ENCODE peak calls at places on chromosomes 4 and X, in nine cellular contexts. J, Y, W, X, O, U, M, G and P are unnamed samples.

GRCh38 chr4:18075823-18076433 is 54.4 kb upstream of the LCORL start:
- DNase-seq in J (no peak), Y (peak), W (peak), X (peak), O (no peak), U (no peak), M (peak), G (peak), P (no peak)

GRCh38 chrX:43958529-43958928 is 14.7 kb downstream of the NDP start:
- DNase-seq in J (peak), Y (no peak), W (peak), X (peak), O (peak), U (no peak), M (no peak), G (peak), P (peak)

GRCh38 chr4:8129136-8129535 is 29.5 kb downstream of the ABLIM2 start:
- DNase-seq in J (no peak), Y (no peak), W (peak), X (no peak), O (no peak), U (no peak), M (no peak), G (peak), P (no peak)

GRCh38 chr4:88999392-88999791 is 57.6 kb downstream of the FAM13A start:
- DNase-seq in J (no peak), Y (no peak), W (no peak), X (no peak), O (no peak), U (no peak), M (no peak), G (no peak), P (no peak)

GRCh38 chr4:119172223-119172622 is 36.6 kb downstream of the MYOZ2 start:
- DNase-seq in J (no peak), Y (no peak), W (peak), X (no peak), O (no peak), U (no peak), M (no peak), G (no peak), P (no peak)

GRCh38 chrX:134026732-134027311 is 41.4 kb upstream of the GPC3 start:
- DNase-seq in J (no peak), Y (peak), W (peak), X (no peak), O (no peak), U (peak), M (no peak), G (peak), P (no peak)

GRCh38 chr4:13159041-13159620 is 325.0 kb downstream of the RAB28 start:
- DNase-seq in J (no peak), Y (no peak), W (no peak), X (no peak), O (no peak), U (no peak), M (no peak), G (no peak), P (no peak)

GRCh38 chr4:187726485-187726884 is 269.1 kb upstream of the ZFP42 start:
- DNase-seq in J (no peak), Y (no peak), W (no peak), X (no peak), O (no peak), U (no peak), M (no peak), G (no peak), P (no peak)

GRCh38 chr4:37685726-37686372 is 327 bp downstream of the RELL1 start:
- DNase-seq in J (no peak), Y (peak), W (peak), X (peak), O (no peak), U (no peak), M (peak), G (peak), P (no peak)

GRCh38 chrX:131060147-131060546 is 2.0 kb downstream of the ARHGAP36 start:
- DNase-seq in J (no peak), Y (no peak), W (no peak), X (no peak), O (no peak), U (no peak), M (no peak), G (no peak), P (no peak)

DNA sequence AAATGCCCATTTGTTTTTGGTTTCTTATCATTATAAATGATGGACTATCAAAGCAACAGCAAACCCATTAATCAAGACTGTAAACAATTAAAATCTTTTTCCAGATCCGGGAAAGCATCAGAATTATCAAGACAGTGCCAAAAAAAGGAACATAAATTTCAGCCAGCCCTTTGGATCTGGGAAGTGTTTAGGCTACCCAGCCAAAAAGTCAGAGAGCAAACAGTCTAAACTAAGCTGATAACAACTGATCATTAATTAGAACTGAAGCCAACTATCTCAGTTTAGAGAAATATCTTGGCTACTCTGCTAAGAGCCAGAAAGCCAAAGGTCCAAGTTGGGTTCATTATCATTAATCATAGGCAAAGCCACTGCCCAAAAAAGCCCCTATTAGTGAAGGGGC is 37.1 kb upstream of the SHISA3 start:
- DNase-seq in J (no peak), Y (no peak), W (no peak), X (no peak), O (no peak), U (no peak), M (no peak), G (no peak), P (no peak)
- H3K4me3 ChIP-seq in J (no peak), Y (no peak), W (no peak), X (no peak), O (no peak), U (no peak), M (peak), G (no peak), P (no peak)

GRCh38 chr4:122827899-122828601 is 1.4 kb downstream of the FGF2 start:
- DNase-seq in J (no peak), Y (no peak), W (peak), X (peak), O (no peak), U (peak), M (no peak), G (peak), P (no peak)

GRCh38 chr4:122832732-122833131 is 6.1 kb downstream of the FGF2 start:
- DNase-seq in J (no peak), Y (no peak), W (no peak), X (no peak), O (no peak), U (no peak), M (no peak), G (no peak), P (no peak)

GRCh38 chr4:122827258-122827887 is 742 bp downstream of the FGF2 start:
- DNase-seq in J (no peak), Y (peak), W (peak), X (peak), O (no peak), U (peak), M (peak), G (peak), P (no peak)

GRCh38 chr4:122831515-122832196 is 5.0 kb downstream of the FGF2 start:
- DNase-seq in J (no peak), Y (no peak), W (peak), X (no peak), O (no peak), U (no peak), M (no peak), G (no peak), P (no peak)

GRCh38 chr4:122830392-122831095 is 3.9 kb downstream of the FGF2 start:
- DNase-seq in J (no peak), Y (no peak), W (peak), X (no peak), O (peak), U (no peak), M (no peak), G (no peak), P (no peak)
- H3K4me3 ChIP-seq in J (peak), Y (no peak), W (peak), X (no peak), O (peak), U (no peak), M (no peak), G (no peak), P (peak)

GRCh38 chr4:148355442-148356123 is 86.6 kb downstream of the NR3C2 start:
- DNase-seq in J (no peak), Y (no peak), W (no peak), X (no peak), O (no peak), U (no peak), M (no peak), G (no peak), P (no peak)
- H3K4me3 ChIP-seq in J (no peak), Y (no peak), W (no peak), X (no peak), O (no peak), U (no peak), M (no peak), G (no peak), P (no peak)

DNA sequence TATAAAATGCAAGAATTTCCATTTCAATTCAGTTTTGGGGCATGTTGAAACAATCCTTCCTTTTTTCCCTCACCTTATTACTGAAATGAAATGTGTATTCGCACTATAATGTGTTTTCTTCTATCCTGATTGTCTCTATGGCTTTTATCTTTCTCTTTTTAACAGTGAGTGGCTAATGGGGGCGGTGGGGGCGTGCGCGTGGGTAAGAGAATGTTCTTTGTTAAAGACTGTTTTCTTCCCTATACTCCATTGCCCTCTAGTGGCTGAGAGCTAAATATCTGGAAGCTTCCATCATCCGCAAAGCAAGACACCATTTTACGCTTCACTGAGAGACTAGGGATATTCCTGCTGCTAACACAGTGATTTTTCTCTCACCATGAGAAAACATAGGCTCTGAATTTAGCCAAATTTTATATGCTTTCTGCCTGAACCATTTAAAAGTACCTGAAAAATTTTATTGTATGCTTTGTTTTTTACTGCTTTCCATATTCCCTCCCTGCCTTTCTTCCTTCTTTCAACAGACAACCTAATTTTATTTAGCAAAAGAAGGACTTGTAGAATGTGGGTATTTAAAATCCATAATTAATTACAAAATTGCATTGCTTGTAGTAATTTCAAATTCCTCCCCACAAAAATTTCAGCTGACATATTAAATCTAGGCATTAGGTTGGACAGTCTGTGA is 194.0 kb downstream of the GASK1B start:
- DNase-seq in J (no peak), Y (peak), W (peak), X (peak), O (peak), U (peak), M (peak), G (peak), P (peak)
- H3K4me3 ChIP-seq in J (no peak), Y (peak), W (no peak), X (no peak), O (no peak), U (no peak), M (no peak), G (no peak), P (peak)

DNA sequence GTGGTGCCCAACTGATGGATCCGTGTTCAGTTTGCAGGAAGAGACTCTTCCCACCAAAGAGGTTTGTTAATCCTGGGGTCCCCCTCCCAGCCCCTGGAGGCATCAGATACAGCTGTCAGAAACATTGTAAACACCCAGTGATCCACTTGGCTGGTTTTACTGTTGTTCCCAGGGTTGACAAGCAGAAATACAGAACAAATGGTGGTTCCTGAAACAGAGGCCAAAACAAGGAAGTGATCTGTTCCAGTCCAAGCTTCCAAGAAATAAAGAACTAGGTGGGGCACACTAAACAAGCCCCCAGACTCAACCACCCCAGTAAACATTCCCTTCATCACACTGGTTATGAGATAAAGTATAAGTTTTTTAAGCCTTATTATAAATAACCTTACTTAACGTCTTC is 1.4 kb downstream of the TMLHE start:
- DNase-seq in J (no peak), Y (no peak), W (no peak), X (no peak), O (no peak), U (no peak), M (no peak), G (no peak), P (no peak)
- H3K4me3 ChIP-seq in J (peak), Y (no peak), W (peak), X (peak), O (peak), U (no peak), M (peak), G (no peak), P (peak)